ENCODE peak calls at places on chromosomes 11 and 22, in eight cellular contexts. R is NB4, C is Peyer's patch, F is A549, N is MM.1S, P is fibroblast of villous mesenchyme, Q is SK-N-SH, X is cardiac fibroblast. E is an unnamed sample.

GRCh38 chr11:134598368-134598767 is 186.3 kb upstream of the B3GAT1 start:
- DNase-seq in R (no peak), C (no peak), F (no peak), N (no peak), P (no peak), Q (no peak), X (no peak), E (no peak)

GRCh38 chr22:44351685-44352377 is 39.1 kb upstream of the SHISAL1 start:
- DNase-seq in R (peak; percentile 21), C (no peak), F (peak; percentile 38), N (no peak), P (peak; percentile 93), Q (peak; percentile 49), X (peak; percentile 91), E (peak; percentile 61)

GRCh38 chr11:1779034-1779805 is 15.5 kb upstream of the CTSD start:
- DNase-seq in R (no peak), C (no peak), F (no peak), N (no peak), P (no peak), Q (no peak), X (no peak), E (no peak)

GRCh38 chr11:130074736-130075135 is 5.0 kb downstream of the APLP2 start:
- DNase-seq in R (no peak), C (no peak), F (no peak), N (no peak), P (no peak), Q (no peak), X (no peak), E (no peak)

GRCh38 chr11:65560555-65561418 is 2.6 kb upstream of the LTBP3 start:
- DNase-seq in R (no peak), C (no peak), F (peak; percentile 74), N (no peak), P (peak; percentile 73), Q (peak; percentile 84), X (peak; percentile 63), E (no peak)

GRCh38 chr11:109209572-109209971 is 212.4 kb upstream of the C11orf87 start:
- DNase-seq in R (no peak), C (no peak), F (no peak), N (peak; percentile 17), P (no peak), Q (no peak), X (no peak), E (no peak)

GRCh38 chr11:126163074-126163700 is 48.3 kb downstream of the RPUSD4 start:
- DNase-seq in R (no peak), C (no peak), F (no peak), N (no peak), P (peak; percentile 70), Q (no peak), X (peak; percentile 10), E (peak; percentile 83)

GRCh38 chr11:17719940-17720795 is 797 bp downstream of the MYOD1 start:
- DNase-seq in R (no peak), C (no peak), F (no peak), N (no peak), P (peak; percentile 14), Q (peak; percentile 83), X (peak; percentile 10), E (no peak)

GRCh38 chr11:112903310-112903709 is 57.9 kb upstream of the NCAM1 start:
- DNase-seq in R (no peak), C (no peak), F (no peak), N (no peak), P (no peak), Q (no peak), X (no peak), E (no peak)

GRCh38 chr11:73249858-73250773 is 22.0 kb upstream of the P2RY6 start:
- DNase-seq in R (peak; percentile 45), C (no peak), F (no peak), N (peak; percentile 57), P (no peak), Q (no peak), X (no peak), E (peak; percentile 46)
- TF ChIP-seq CTCF in R (no peak), C (no peak), F (no peak), N (no peak), P (no peak), Q (no peak), X (no peak), E (no peak)

DNA sequence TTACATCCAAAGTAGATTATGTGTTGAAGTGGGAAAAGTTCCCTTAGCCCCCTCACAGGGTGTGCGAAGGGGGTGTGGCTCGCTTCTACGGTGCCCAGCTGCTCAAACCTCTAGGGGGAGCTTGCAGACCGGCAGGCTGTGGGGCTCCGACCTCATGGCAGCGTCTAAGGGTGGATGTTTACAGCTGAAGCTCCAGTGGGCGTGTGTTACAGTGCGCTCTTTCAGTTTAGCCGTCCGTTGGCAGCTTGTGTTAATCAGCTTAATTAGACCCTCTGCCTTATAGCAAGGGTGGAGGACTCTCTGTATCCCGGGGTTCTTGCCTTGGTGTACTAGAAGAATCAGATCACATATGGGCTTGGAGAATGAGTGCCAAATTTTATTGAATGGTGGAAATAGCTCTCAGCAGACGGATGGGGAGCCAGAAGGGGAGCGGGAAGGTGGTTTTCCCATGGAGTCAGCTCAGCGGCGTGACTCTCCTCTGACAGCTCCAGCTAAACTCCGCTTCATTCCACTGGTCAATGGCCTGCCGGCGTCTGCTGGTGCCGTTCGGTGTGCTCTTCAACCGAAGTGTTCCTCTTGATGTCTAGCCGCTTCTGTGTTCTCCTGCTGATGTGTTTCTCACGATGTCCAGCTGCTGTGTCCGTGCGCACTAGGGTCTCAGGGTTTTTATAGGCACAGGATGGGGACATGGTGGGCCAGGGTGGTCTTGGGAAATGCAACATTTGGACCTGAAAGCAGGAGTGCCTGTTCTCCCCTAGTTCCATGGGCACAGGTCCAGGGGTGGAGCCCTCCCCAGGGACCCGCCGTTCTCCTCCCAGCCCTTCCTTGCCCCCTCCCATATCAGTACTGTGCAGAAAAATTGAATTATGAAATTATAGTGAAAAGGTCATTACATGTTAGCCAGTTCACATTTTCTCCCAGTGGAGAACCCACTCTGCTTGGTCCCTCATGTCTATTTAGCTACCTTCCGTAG is 28.6 kb upstream of the OR10G7 start:
- DNase-seq in R (peak; percentile 86), C (peak; percentile 63), F (no peak), N (no peak), P (peak; percentile 64), Q (peak; percentile 50), X (peak; percentile 65), E (no peak)
- H3K4me3 ChIP-seq in R (no peak overlapping the region), C (peak overlapping the region; percentile 26), F (peak overlapping the region; percentile 37), N (no peak overlapping the region), P (peak overlapping the region; percentile 42), Q (no peak overlapping the region), X (peak overlapping the region; percentile 31), E (peak overlapping the region; percentile 35)

GRCh38 chr11:71089571-71089970 is 162.8 kb downstream of the SHANK2 start:
- DNase-seq in R (no peak), C (no peak), F (no peak), N (no peak), P (no peak), Q (no peak), X (no peak), E (no peak)

GRCh38 chr11:71095294-71095850 is 157.0 kb downstream of the SHANK2 start:
- DNase-seq in R (no peak), C (no peak), F (no peak), N (no peak), P (no peak), Q (no peak), X (no peak), E (no peak)

GRCh38 chr11:71094296-71095077 is 157.9 kb downstream of the SHANK2 start:
- DNase-seq in R (no peak), C (no peak), F (no peak), N (no peak), P (no peak), Q (no peak), X (no peak), E (no peak)

GRCh38 chr11:71093783-71094182 is 158.6 kb downstream of the SHANK2 start:
- DNase-seq in R (no peak), C (no peak), F (no peak), N (no peak), P (no peak), Q (no peak), X (no peak), E (no peak)

DNA sequence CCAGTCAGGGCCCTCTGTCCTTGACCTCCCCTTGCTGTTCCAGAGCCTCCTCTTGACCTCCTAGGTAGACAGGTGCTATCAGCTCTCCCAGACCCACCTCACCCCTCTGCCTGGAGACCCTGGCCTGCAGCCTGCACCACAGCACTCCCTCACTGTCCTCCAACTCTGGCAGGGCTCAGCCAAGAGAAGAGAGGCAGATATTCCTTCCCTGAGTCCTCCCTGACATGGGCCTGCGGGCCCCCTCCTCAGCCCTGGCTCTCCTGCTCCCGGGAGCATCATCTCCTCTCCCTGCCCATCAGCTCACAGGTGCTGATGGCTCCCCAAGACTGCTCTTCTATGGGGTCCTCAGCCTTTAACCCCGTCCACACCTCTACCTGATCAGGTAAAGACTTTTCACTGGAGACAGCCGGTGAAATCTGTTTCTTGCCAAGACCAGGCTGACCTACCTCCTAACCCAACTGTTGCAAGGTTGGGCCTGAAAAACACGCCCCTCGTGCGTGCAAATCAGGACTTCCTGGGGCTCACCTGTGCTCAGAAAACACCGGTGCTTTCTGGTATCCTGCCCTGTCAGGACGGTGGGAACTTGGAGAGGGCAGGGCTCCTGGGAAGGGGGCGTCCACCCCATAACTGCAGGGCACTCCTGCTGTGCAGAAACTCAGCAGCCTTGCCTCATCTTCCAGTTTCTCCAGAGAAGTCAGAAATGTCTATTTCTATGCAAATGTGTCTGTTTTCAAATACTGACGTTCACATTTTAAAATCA is 160.7 kb downstream of the SHANK2 start:
- DNase-seq in R (no peak), C (no peak), F (no peak), N (no peak), P (no peak), Q (no peak), X (no peak), E (no peak)
- TF ChIP-seq CTCF in R (no peak), C (no peak), F (no peak), N (no peak), P (no peak), Q (no peak), X (no peak), E (no peak)

GRCh38 chr11:118916842-118917388 is 8.8 kb downstream of the BCL9L start:
- DNase-seq in R (no peak), C (no peak), F (no peak), N (no peak), P (peak; percentile 93), Q (no peak), X (peak; percentile 81), E (no peak)

GRCh38 chr11:118913411-118914125 is 12.2 kb downstream of the BCL9L start:
- DNase-seq in R (peak; percentile 68), C (peak; percentile 53), F (no peak), N (no peak), P (no peak), Q (no peak), X (no peak), E (no peak)

GRCh38 chr11:118914178-118914918 is 11.4 kb downstream of the BCL9L start:
- DNase-seq in R (peak; percentile 43), C (peak; percentile 58), F (no peak), N (no peak), P (no peak), Q (no peak), X (no peak), E (no peak)

GRCh38 chr11:118915941-118916841 is 9.5 kb downstream of the BCL9L start:
- DNase-seq in R (no peak), C (no peak), F (no peak), N (no peak), P (no peak), Q (no peak), X (no peak), E (no peak)

DNA sequence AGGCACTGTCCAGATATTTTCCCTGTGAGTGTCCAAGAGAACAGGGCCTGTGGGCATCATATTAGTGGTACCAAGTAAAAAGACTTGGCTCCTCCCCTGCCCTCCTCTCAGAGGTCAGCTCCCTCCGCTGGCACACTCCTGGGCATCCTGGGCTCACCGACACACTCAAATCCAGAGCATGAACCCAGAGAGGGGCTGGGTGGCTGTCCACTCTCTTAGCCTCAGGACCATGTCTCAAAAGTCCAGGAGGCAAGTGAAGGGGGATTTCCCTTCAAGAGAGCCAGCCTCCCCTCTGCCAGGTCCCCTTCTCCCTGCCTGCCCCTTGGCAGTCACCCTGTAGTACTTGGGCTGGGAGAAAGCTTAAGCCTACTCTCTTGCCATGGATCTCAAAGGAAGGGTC is 10.3 kb downstream of the BCL9L start:
- DNase-seq in R (no peak), C (no peak), F (no peak), N (no peak), P (no peak), Q (no peak), X (no peak), E (no peak)
- H3K4me3 ChIP-seq in R (no peak overlapping the region), C (no peak overlapping the region), F (peak overlapping the region; percentile 11), N (no peak overlapping the region), P (no peak overlapping the region), Q (no peak overlapping the region), X (no peak overlapping the region), E (no peak overlapping the region)

E was measured in epithelial cell of proximal tubule.